ENCODE peak calls at places on chromosomes 11 and 22, in eight cellular contexts. H is A549, Z is stomach, N is suprapubic skin, X is K562, U is tibial nerve, W is SK-N-SH, C is sigmoid colon. K is an unnamed sample.

GRCh38 chr22:20463324-20464095 is 25.9 kb upstream of the SCARF2 start:
- DNase-seq in U (no peak), W (no peak), C (no peak), X (no peak), H (no peak), N (no peak), Z (no peak), K (no peak)

GRCh38 chr11:111301004-111301839 is 2.9 kb downstream of the POU2AF3 start:
- DNase-seq in N (no peak), Z (peak), C (no peak), U (no peak), H (no peak), X (no peak), W (no peak), K (no peak)

GRCh38 chr11:12469451-12469850 is 92.1 kb downstream of the PARVA start:
- DNase-seq in N (no peak), X (no peak), H (no peak), Z (no peak), C (no peak), U (no peak), W (no peak), K (peak)

GRCh38 chr11:42315267-42315666 is 855.8 kb upstream of the LRRC4C start:
- DNase-seq in W (no peak), C (no peak), H (no peak), Z (no peak), X (no peak), U (no peak), N (no peak), K (no peak)

GRCh38 chr11:35802221-35802620 is 139.6 kb downstream of the TRIM44 start:
- DNase-seq in X (no peak), W (no peak), N (no peak), U (no peak), C (no peak), Z (no peak), H (no peak), K (no peak)

GRCh38 chr11:30763951-30764350 is 177.8 kb upstream of the MPPED2 start:
- DNase-seq in N (no peak), X (no peak), H (no peak), W (no peak), C (no peak), Z (no peak), U (no peak), K (no peak)

GRCh38 chr11:61293869-61294716 is 1.0 kb downstream of the VWCE start:
- DNase-seq in N (no peak), H (peak), X (no peak), Z (peak), C (peak), W (peak), U (peak), K (peak)

GRCh38 chr11:91220476-91221202 is 997.8 kb upstream of the CHORDC1 start:
- DNase-seq in Z (no peak), N (no peak), C (no peak), X (no peak), H (no peak), U (no peak), W (no peak), K (no peak)

GRCh38 chr11:44030276-44030932 is 17.4 kb upstream of the ACCSL start:
- DNase-seq in C (peak), N (peak), U (no peak), W (no peak), H (no peak), X (no peak), Z (no peak), K (peak)

GRCh38 chr22:46611189-46611588 is 9.0 kb upstream of the GRAMD4 start:
- DNase-seq in W (no peak), N (no peak), C (no peak), H (no peak), X (no peak), U (no peak), Z (no peak), K (no peak)

GRCh38 chr11:86469491-86470388 is 95.1 kb downstream of the CCDC81 start:
- DNase-seq in U (no peak), C (no peak), X (no peak), Z (no peak), N (no peak), W (no peak), H (no peak), K (peak)

GRCh38 chr22:47307812-47308211 is 545.4 kb downstream of the TBC1D22A start:
- DNase-seq in N (no peak), H (no peak), U (no peak), Z (no peak), W (no peak), C (no peak), X (no peak), K (no peak)

GRCh38 chr11:115051938-115052590 is 373.7 kb downstream of the NXPE2 start:
- DNase-seq in Z (no peak), U (no peak), X (no peak), W (no peak), C (no peak), N (no peak), H (no peak), K (no peak)

GRCh38 chr11:73400293-73400692 is 24.1 kb downstream of the RELT start:
- DNase-seq in W (no peak), C (no peak), N (no peak), H (no peak), U (peak), Z (no peak), X (no peak), K (no peak)
- H3K27ac ChIP-seq in W (no peak), C (no peak), N (no peak), H (no peak), U (no peak), Z (no peak), X (no peak), K (no peak)

GRCh38 chr11:118415739-118416068 is 14.3 kb downstream of the ATP5MG start:
- DNase-seq in N (no peak), H (peak), U (no peak), Z (peak), C (peak), X (peak), W (peak), K (no peak)
- TF ChIP-seq EP300 in N (no peak), H (no peak), U (no peak), Z (no peak), C (no peak), X (peak), W (peak), K (no peak)

DNA sequence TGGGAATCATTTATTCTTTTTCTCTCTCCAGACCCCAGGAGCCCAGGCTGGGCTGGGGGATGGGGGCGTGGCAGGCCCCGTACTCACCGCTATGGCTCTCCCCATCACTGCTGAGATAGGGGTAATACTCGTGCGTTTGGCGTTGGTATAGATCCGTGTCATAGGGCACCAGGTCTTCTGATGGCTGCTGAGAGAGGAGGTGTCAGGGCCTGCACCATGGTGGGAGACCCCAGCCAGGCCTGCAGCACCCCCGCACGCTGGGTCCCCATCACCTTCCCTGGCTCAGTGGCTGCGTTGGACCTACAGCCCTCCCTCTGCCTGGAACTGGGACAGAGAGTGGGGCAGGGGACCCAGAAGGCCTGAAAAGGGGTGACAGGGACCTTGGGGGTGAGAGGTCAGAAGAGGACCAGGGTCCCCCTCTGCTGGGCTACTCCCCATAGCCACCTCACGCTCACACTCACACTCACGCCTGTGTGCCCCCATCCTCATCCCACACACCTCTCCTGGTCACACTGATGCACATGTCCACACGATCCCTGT is 2.7 kb downstream of the SPI1 start:
- DNase-seq in W (no peak), U (no peak), Z (no peak), N (no peak), X (no peak), C (no peak), H (no peak), K (no peak)
- H3K4me3 ChIP-seq in W (no peak), U (no peak), Z (no peak), N (peak), X (no peak), C (peak), H (no peak), K (no peak)

GRCh38 chr22:23219317-23219716 is 39.0 kb downstream of the BCR start:
- DNase-seq in N (no peak), W (no peak), Z (no peak), H (no peak), X (no peak), C (no peak), U (no peak), K (no peak)
- H3K27ac ChIP-seq in N (no peak), W (no peak), Z (no peak), H (no peak), X (no peak), C (peak), U (peak), K (no peak)

DNA sequence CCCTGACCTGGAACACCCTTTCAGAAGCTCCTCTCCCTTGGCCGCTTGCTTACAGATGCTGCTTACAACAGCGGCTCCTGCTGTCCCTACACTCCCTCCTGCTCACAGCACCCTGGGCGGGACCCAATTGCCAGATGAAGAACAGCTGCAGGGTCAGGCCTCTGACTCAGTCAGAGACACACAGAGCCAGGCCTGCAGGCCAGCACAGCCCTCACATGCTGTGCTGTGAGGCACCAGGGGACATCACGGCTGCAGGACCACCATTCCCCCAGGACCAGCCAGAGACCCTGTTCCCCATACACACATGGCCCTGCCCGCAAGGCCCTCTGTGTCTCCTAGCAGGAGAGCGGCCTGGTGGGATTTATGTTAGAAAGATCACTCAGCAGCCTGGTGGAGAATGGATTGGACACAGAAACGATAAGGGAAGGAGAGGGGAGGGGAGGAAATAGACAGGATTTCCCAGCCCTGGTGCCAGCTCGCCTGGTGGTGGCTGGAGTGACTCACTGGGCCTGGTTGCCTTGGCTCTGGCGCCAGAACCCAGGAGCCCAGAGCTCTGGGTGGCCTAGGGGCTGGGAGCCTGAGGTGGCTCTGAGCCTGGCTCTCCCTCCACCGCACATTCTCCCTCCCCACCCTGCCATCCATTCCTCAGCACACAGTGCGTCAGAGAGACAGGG is 6.7 kb downstream of the CAPN5 start:
- DNase-seq in N (peak), Z (peak), U (peak), H (peak), C (peak), W (peak), X (peak), K (peak)
- TF ChIP-seq EP300 in N (no peak), Z (no peak), U (no peak), H (no peak), C (no peak), W (no peak), X (no peak), K (peak)

GRCh38 chr11:77470971-77471370 is 2.9 kb downstream of the PAK1 start:
- DNase-seq in C (no peak), N (no peak), X (no peak), W (no peak), Z (no peak), U (no peak), H (no peak), K (no peak)
- H3K4me3 ChIP-seq in C (no peak), N (no peak), X (no peak), W (no peak), Z (no peak), U (no peak), H (no peak), K (no peak)

GRCh38 chr22:32800158-32800557 is 1.3 kb upstream of the TIMP3 start:
- DNase-seq in X (no peak), W (no peak), N (no peak), U (no peak), Z (no peak), C (peak), H (no peak), K (no peak)
- H3K27ac ChIP-seq in X (no peak), W (no peak), N (peak), U (peak), Z (no peak), C (peak), H (no peak), K (no peak)

GRCh38 chr11:819129-819931 is 616 bp downstream of the PNPLA2 start:
- DNase-seq in U (peak), H (no peak), W (peak), Z (peak), X (peak), N (peak), C (peak), K (peak)

GRCh38 chr11:818396-819128 is at the start of gene PNPLA2:
- DNase-seq in W (no peak), Z (peak), N (no peak), X (no peak), U (no peak), C (no peak), H (no peak), K (peak)

GRCh38 chr11:820655-821512 is 2.2 kb downstream of the PNPLA2 start:
- DNase-seq in U (no peak), C (peak), Z (peak), W (no peak), H (peak), X (no peak), N (no peak), K (peak)

GRCh38 chr11:821513-822371 is 3.0 kb downstream of the PNPLA2 start:
- DNase-seq in H (no peak), U (no peak), Z (no peak), C (no peak), X (no peak), W (no peak), N (no peak), K (no peak)

GRCh38 chr11:819943-820649 is 1.4 kb downstream of the PNPLA2 start:
- DNase-seq in Z (peak), X (peak), U (peak), W (peak), H (peak), C (peak), N (peak), K (peak)
- TF ChIP-seq EP300 in Z (no peak), X (no peak), U (no peak), W (no peak), H (no peak), C (no peak), N (no peak), K (no peak)

DNA sequence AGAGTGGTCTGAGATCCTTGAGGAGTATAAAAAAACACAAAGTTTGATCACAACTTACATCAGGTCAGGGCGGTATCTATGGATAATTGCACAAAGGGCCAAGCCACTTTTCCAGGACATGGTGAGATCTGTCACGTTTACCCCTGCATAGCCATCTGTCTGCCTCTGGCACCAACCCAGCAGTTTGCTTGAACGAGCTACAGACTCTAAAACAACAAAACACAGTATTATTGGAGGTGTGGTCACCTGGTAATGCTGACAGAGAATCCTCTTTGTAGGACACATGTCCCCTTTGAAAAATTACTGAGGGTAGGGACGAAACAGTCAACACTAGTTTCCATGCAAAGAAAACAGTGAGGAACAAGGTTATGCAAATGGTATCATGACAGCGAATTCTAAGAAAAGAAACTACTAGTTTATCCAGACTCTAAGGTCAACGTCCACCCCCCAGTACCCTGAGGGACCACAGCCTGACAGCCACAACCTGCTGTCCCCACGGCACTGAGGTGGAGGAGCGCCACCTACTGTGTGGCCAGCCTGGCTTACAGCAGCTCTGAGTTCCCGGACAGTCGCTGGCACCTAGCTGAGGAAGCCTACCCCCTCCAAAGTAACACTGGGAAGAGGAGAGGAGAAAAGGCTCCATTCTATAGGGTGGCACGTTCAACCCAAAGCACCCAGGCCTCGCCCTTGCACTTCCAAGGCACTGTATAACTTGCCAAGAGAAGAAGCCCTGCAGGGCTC is 117.3 kb upstream of the BID start:
- DNase-seq in X (peak), N (no peak), Z (no peak), H (peak), C (no peak), U (no peak), W (peak), K (no peak)
- H3K4me3 ChIP-seq in X (no peak), N (no peak), Z (no peak), H (no peak), C (no peak), U (no peak), W (no peak), K (no peak)

GRCh38 chr22:27378994-27379393 is 422.6 kb downstream of the MN1 start:
- DNase-seq in W (no peak), X (no peak), H (no peak), Z (no peak), C (no peak), N (no peak), U (no peak), K (no peak)

GRCh38 chr22:27380826-27381225 is 420.7 kb downstream of the MN1 start:
- DNase-seq in C (no peak), U (no peak), Z (no peak), H (no peak), W (peak), X (no peak), N (no peak), K (no peak)

GRCh38 chr22:27377901-27378300 is 423.7 kb downstream of the MN1 start:
- DNase-seq in C (no peak), X (no peak), H (no peak), Z (peak), U (no peak), N (no peak), W (no peak), K (peak)

GRCh38 chr22:27377501-27377900 is 424.1 kb downstream of the MN1 start:
- DNase-seq in U (no peak), H (no peak), C (no peak), W (no peak), Z (peak), X (no peak), N (no peak), K (no peak)

DNA sequence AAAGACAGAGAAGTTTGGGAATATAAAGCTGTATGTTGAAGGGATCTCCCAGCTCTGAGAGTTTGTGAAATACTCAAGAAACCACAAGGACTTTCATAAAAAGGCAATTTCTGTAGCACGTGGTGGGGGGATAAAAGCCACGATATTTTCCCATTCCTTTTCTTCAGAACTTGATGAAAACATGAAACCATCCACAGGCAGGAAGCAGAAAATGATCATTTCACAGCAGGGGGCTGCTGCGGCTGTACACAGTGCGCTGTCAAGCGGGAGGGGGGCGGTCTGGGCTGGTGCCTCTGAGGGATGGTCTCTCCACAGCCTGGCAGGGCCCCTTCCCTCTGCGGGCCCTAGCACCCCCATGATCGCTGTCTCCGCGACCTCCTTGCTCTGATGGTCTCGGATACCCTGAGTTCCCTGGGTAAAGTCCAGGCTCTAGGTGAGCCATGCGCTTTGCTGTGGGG is 423.2 kb downstream of the MN1 start:
- DNase-seq in N (no peak), W (no peak), U (no peak), H (no peak), C (no peak), X (no peak), Z (no peak), K (no peak)
- H3K27ac ChIP-seq in N (no peak), W (no peak), U (no peak), H (no peak), C (no peak), X (no peak), Z (no peak), K (no peak)